ENCODE peak calls at places on chromosome 14, in six cellular contexts. L is HCT116, N is cardiac fibroblast, P is Panc1, Q is IMR-90, C is fibroblast of the aortic adventitia. D is an unnamed sample.

GRCh38 chr14:96267336-96267735 is 11.3 kb downstream of the BDKRB1 start:
- DNase-seq in N (peak), Q (peak), P (no peak), C (peak), L (no peak), D (peak)

GRCh38 chr14:102249041-102249440 is 55.9 kb downstream of the MOK start:
- DNase-seq in C (no peak), P (no peak), L (no peak), N (peak), Q (peak), D (peak)

GRCh38 chr14:31884776-31885379 is 192.2 kb upstream of the ARHGAP5 start:
- DNase-seq in L (no peak), C (no peak), N (peak), P (no peak), Q (peak), D (no peak)

GRCh38 chr14:70188608-70189540 is at the start of gene SLC8A3:
- DNase-seq in P (no peak), N (peak), Q (peak), L (no peak), C (peak), D (peak)

GRCh38 chr14:76780875-76781647 is 19.8 kb downstream of the VASH1 start:
- DNase-seq in P (no peak), L (no peak), C (no peak), N (peak), Q (peak), D (no peak)

GRCh38 chr14:77375164-77375950 is 1.5 kb downstream of the TMED8 start:
- DNase-seq in P (no peak), L (no peak), C (no peak), Q (no peak), N (no peak), D (no peak)

GRCh38 chr14:100107236-100107635 is 42.0 kb downstream of the EVL start:
- DNase-seq in N (no peak), L (no peak), Q (no peak), C (no peak), P (no peak), D (peak)

GRCh38 chr14:50964683-50965390 is 20.6 kb upstream of the PYGL start:
- DNase-seq in L (no peak), P (peak), N (peak), C (peak), Q (peak), D (peak)

GRCh38 chr14:98069712-98070133 is 1202.3 kb downstream of the BCL11B start:
- DNase-seq in C (no peak), L (no peak), N (no peak), P (no peak), Q (no peak), D (no peak)

GRCh38 chr14:92563359-92563758 is 49.8 kb downstream of the RIN3 start:
- DNase-seq in Q (peak), C (peak), L (no peak), P (no peak), N (no peak), D (no peak)

GRCh38 chr14:98579140-98579539 is 692.9 kb downstream of the BCL11B start:
- DNase-seq in Q (no peak), N (no peak), C (no peak), P (no peak), L (no peak), D (no peak)

GRCh38 chr14:53331247-53331646 is 178.1 kb upstream of the DDHD1 start:
- DNase-seq in N (peak), Q (peak), L (no peak), P (no peak), C (peak), D (peak)

GRCh38 chr14:69299286-69300035 is 39.5 kb downstream of the GALNT16 start:
- DNase-seq in C (no peak), L (no peak), Q (no peak), N (no peak), P (no peak), D (no peak)

GRCh38 chr14:93099187-93099586 is 16.5 kb downstream of the ITPK1 start:
- DNase-seq in P (no peak), C (no peak), Q (no peak), L (no peak), N (no peak), D (peak)

GRCh38 chr14:105863296-105864108 is 337.1 kb downstream of the TMEM121 start:
- DNase-seq in C (no peak), L (no peak), N (no peak), Q (no peak), P (no peak), D (no peak)

GRCh38 chr14:90248594-90248993 is 7.8 kb upstream of the PSMC1 start:
- DNase-seq in L (no peak), N (peak), C (peak), P (no peak), Q (no peak), D (no peak)

GRCh38 chr14:72739446-72740405 is 154.2 kb downstream of the DPF3 start:
- DNase-seq in C (no peak), Q (no peak), P (no peak), L (no peak), N (no peak), D (no peak)

GRCh38 chr14:89093083-89093482 is 268.6 kb downstream of the TTC8 start:
- DNase-seq in N (no peak), C (no peak), L (no peak), Q (peak), P (no peak), D (peak)

GRCh38 chr14:69505338-69506240 is 21.1 kb downstream of the PLEKHD1 start:
- DNase-seq in P (no peak), N (no peak), Q (no peak), L (peak), C (no peak), D (no peak)

GRCh38 chr14:92532490-92533163 is 19.0 kb downstream of the RIN3 start:
- DNase-seq in Q (no peak), C (no peak), L (no peak), N (no peak), P (no peak), D (no peak)

GRCh38 chr14:78253986-78254385 is 83.8 kb downstream of the NRXN3 start:
- DNase-seq in Q (peak), L (no peak), C (peak), P (no peak), N (peak), D (peak)

GRCh38 chr14:56487090-56487667 is 92.4 kb upstream of the TMEM260 start:
- DNase-seq in L (peak), C (peak), N (peak), P (no peak), Q (peak), D (peak)

GRCh38 chr14:50773632-50774541 is 57.1 kb downstream of the NIN start:
- DNase-seq in L (no peak), C (peak), Q (peak), N (peak), P (peak), D (peak)

GRCh38 chr14:70303528-70304293 is 55.8 kb downstream of the COX16 start:
- DNase-seq in L (no peak), N (no peak), Q (no peak), P (no peak), C (no peak), D (no peak)

GRCh38 chr14:59294662-59294992 is 106.2 kb downstream of the DAAM1 start:
- DNase-seq in Q (peak), P (no peak), N (peak), C (peak), L (no peak), D (peak)

GRCh38 chr14:47678993-47679392 is 3.6 kb upstream of the MDGA2 start:
- DNase-seq in P (no peak), Q (no peak), N (no peak), L (no peak), C (no peak), D (no peak)

GRCh38 chr14:68800361-68800760 is 7.5 kb upstream of the ZFP36L1 start:
- DNase-seq in P (no peak), L (no peak), C (peak), N (peak), Q (no peak), D (peak)

GRCh38 chr14:68283378-68284123 is 464.0 kb downstream of the RAD51B start:
- DNase-seq in Q (no peak), C (peak), L (no peak), N (no peak), P (no peak), D (no peak)

GRCh38 chr14:50806241-50806933 is 24.6 kb downstream of the NIN start:
- DNase-seq in N (no peak), P (no peak), C (peak), Q (no peak), L (no peak), D (no peak)

GRCh38 chr14:45787167-45787566 is 534.2 kb upstream of the MIS18BP1 start:
- DNase-seq in P (no peak), N (no peak), Q (no peak), L (peak), C (no peak), D (no peak)

GRCh38 chr14:51539571-51540037 is 112.1 kb upstream of the FRMD6 start:
- DNase-seq in Q (peak), P (no peak), L (no peak), C (peak), N (peak), D (peak)

GRCh38 chr14:95897280-95897679 is 20.6 kb downstream of the TUNAR start:
- DNase-seq in Q (no peak), P (no peak), C (no peak), N (no peak), L (no peak), D (no peak)

GRCh38 chr14:89697281-89698060 is 257.1 kb downstream of the EFCAB11 start:
- DNase-seq in C (no peak), Q (no peak), N (no peak), P (no peak), L (no peak), D (no peak)

GRCh38 chr14:85233756-85234545 is 296.0 kb upstream of the FLRT2 start:
- DNase-seq in Q (peak), N (peak), L (no peak), C (peak), P (peak), D (peak)

GRCh38 chr14:100573009-100573756 is 14.0 kb downstream of the BEGAIN start:
- DNase-seq in C (no peak), L (no peak), P (no peak), N (no peak), Q (no peak), D (no peak)

GRCh38 chr14:92954933-92955332 is 32.0 kb downstream of the CHGA start:
- DNase-seq in L (no peak), C (no peak), N (no peak), P (no peak), Q (no peak), D (no peak)

GRCh38 chr14:25046301-25046943 is 3.5 kb downstream of the STXBP6 start:
- DNase-seq in C (no peak), Q (peak), N (no peak), L (no peak), P (no peak), D (no peak)

GRCh38 chr14:65536781-65537423 is 124.4 kb downstream of the FUT8 start:
- DNase-seq in Q (no peak), P (no peak), C (no peak), N (no peak), L (no peak), D (no peak)

GRCh38 chr14:65528069-65528468 is 115.5 kb downstream of the FUT8 start:
- DNase-seq in L (no peak), P (no peak), Q (no peak), N (no peak), C (no peak), D (no peak)

GRCh38 chr14:65533736-65534404 is 121.3 kb downstream of the FUT8 start:
- DNase-seq in Q (no peak), P (no peak), L (no peak), C (no peak), N (no peak), D (no peak)

DNA sequence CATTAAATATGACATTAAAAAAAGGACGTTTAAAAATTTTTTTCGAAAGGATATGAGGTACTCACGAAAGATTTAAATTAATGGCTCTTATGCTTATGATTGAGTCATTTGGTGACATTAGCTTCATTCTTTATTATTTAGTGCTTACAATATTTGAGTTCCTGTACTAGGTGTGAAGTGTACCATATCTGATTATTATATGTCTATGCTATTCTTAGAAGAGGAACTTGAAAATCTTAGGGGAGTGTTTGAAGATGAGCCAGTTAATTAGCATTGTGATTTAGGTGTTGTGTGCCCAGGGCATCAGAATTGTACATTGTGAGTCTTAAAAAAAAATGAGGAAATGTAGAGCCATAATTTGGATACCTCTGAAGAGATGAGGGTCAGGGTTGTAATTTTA is 118.6 kb downstream of the FUT8 start:
- DNase-seq in C (no peak), Q (no peak), L (no peak), N (no peak), P (no peak), D (no peak)
- H3K4me3 ChIP-seq in C (no peak), Q (no peak), L (no peak), N (no peak), P (no peak), D (no peak)

DNA sequence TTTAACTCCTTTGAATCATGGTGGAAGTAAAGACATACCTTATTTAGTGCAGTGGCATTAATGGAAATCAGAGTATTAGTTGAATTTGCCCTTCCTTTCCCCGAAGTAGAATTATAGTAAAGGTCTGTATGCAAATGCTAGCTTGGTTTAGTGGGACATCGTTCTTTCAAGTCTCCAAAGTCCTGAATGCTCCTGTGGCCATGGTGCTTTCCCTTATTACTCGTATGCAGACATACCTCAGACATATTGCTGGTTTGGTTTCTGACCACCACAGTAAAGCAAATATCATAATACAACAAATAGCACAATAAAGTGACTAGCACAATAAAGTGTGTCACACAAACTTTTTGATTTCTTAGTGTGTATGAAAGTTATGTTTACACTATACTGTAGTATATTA is 52.3 kb downstream of the MNAT1 start:
- DNase-seq in C (no peak), Q (no peak), N (no peak), P (no peak), L (no peak), D (no peak)
- TF ChIP-seq CTCF in C (no peak), Q (no peak), N (no peak), P (no peak), L (no peak), D (no peak)

GRCh38 chr14:22822619-22823551 is 6.8 kb upstream of the MRPL52 start:
- DNase-seq in P (no peak), Q (peak), L (peak), C (peak), N (peak), D (peak)

GRCh38 chr14:22820731-22821130 is 5.5 kb upstream of the SLC7A7 start:
- DNase-seq in C (no peak), P (no peak), L (no peak), N (no peak), Q (no peak), D (peak)

GRCh38 chr14:22821193-22822016 is 6.2 kb upstream of the SLC7A7 start:
- DNase-seq in N (no peak), L (no peak), Q (no peak), C (no peak), P (no peak), D (peak)

GRCh38 chr14:22822017-22822618 is 6.9 kb upstream of the SLC7A7 start:
- DNase-seq in Q (no peak), P (no peak), N (no peak), C (no peak), L (no peak), D (no peak)

GRCh38 chr14:22819191-22819988 is 4.2 kb upstream of the SLC7A7 start:
- DNase-seq in N (peak), P (no peak), C (peak), L (no peak), Q (peak), D (peak)
- H3K4me3 ChIP-seq in N (peak), P (no peak), C (peak), L (no peak), Q (peak), D (peak)

GRCh38 chr14:26729851-26730250 is 132.0 kb upstream of the NOVA1 start:
- DNase-seq in L (no peak), C (peak), Q (no peak), P (no peak), N (peak), D (no peak)

GRCh38 chr14:26735811-26736210 is 138.0 kb upstream of the NOVA1 start:
- DNase-seq in N (no peak), Q (no peak), L (no peak), P (no peak), C (no peak), D (no peak)

GRCh38 chr14:26730929-26731618 is 133.2 kb upstream of the NOVA1 start:
- DNase-seq in N (peak), Q (peak), L (no peak), C (peak), P (no peak), D (peak)
- TF ChIP-seq CTCF in N (peak), Q (peak), L (no peak), C (peak), P (peak), D (peak)

DNA sequence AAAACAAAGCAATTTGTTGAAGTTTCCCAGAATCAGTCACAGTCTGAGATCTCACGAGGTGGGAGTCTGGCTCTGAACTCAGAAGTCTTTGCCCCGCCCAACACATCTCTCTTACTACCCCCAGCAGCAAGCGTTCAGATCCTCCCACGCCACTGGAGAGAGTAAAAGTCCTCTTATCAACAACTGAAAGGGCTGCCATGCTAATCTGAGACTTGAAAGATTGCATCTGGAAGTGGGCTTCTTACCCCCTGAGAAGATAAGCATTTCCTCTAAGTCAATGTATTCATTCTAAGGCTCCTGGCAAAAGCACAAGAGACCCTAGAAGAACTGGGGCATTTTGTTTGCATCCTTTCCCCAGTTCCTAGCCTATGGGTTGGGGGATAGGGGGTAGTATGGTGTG is 34.1 kb upstream of the STON2 start:
- DNase-seq in P (no peak), C (no peak), Q (no peak), N (no peak), L (no peak), D (no peak)
- H3K4me3 ChIP-seq in P (no peak), C (no peak), Q (no peak), N (no peak), L (no peak), D (no peak)

D was measured in fibroblast of villous mesenchyme.